ENCODE peak calls at places on chromosomes 3 and 15, in six cellular contexts. H is HCT116; X is neural progenitor cell; K is naive thymus-derived CD8-positive, alpha-beta T cell; O is activated naive CD8-positive, alpha-beta T cell treated with anti-CD3 and anti-CD28 coated beads, Interleukin-2, amount 10 ng/mL, durations not matched to agents 7 days and 5 days; W is Calu3. Z is an unnamed sample.
A peak's percentile ranks its signal among the peaks of the same experiment; 100 is the strongest.

GRCh38 chr3:84692261-84692660 is 266.5 kb upstream of the CADM2 start:
- DNase-seq in H (no peak), X (no peak), O (no peak), K (no peak), W (peak; percentile 17), Z (no peak)

GRCh38 chr3:60584250-60584649 is 667.0 kb downstream of the FHIT start:
- DNase-seq in W (no peak), H (no peak), X (no peak), K (no peak), O (no peak), Z (no peak)

GRCh38 chr3:59535791-59536221 is 486.0 kb upstream of the CFAP20DC start:
- DNase-seq in W (no peak), H (no peak), X (no peak), O (no peak), K (no peak), Z (no peak)

GRCh38 chr15:72782993-72783562 is 480 bp downstream of the ADPGK start:
- DNase-seq in K (no peak), X (no peak), W (no peak), O (no peak), H (no peak), Z (peak; percentile 64)

GRCh38 chr15:100703032-100703578 is 100.7 kb downstream of the ASB7 start:
- DNase-seq in X (no peak), O (no peak), K (no peak), W (no peak), H (no peak), Z (no peak)

GRCh38 chr3:156010829-156011228 is 109.5 kb upstream of the KCNAB1 start:
- DNase-seq in X (peak; percentile 56), K (no peak), W (peak; percentile 45), H (peak; percentile 12), O (no peak), Z (no peak)

GRCh38 chr3:8993331-8993730 is 30.1 kb upstream of the RAD18 start:
- DNase-seq in O (no peak), H (no peak), K (no peak), X (no peak), W (no peak), Z (no peak)

GRCh38 chr15:80870893-80871292 is 91.7 kb downstream of the CEMIP start:
- DNase-seq in W (no peak), H (no peak), K (no peak), O (no peak), X (no peak), Z (no peak)

GRCh38 chr3:138797508-138798038 is 37.2 kb downstream of the PIK3CB start:
- DNase-seq in O (no peak), K (no peak), X (no peak), W (no peak), H (no peak), Z (no peak)

GRCh38 chr3:153591566-153592221 is 429.7 kb downstream of the RAP2B start:
- DNase-seq in O (no peak), H (no peak), W (no peak), K (no peak), X (no peak), Z (no peak)

GRCh38 chr3:183116051-183116614 is 16.8 kb upstream of the MCCC1 start:
- DNase-seq in X (peak; percentile 97), O (peak; percentile 69), K (peak; percentile 29), H (no peak), W (peak; percentile 88), Z (no peak)

GRCh38 chr15:101502572-101503295 is 13.2 kb upstream of the PCSK6 start:
- DNase-seq in K (no peak), X (peak; percentile 57), W (no peak), H (no peak), O (no peak), Z (no peak)

GRCh38 chr3:123483146-123483545 is 34.3 kb upstream of the ADCY5 start:
- DNase-seq in O (no peak), K (no peak), W (no peak), H (no peak), X (no peak), Z (no peak)

GRCh38 chr3:123803521-123803920 is 80.6 kb downstream of the MYLK start:
- DNase-seq in H (no peak), K (no peak), O (no peak), X (no peak), W (no peak), Z (no peak)

GRCh38 chr3:196400331-196400730 is 31.9 kb downstream of the UBXN7 start:
- DNase-seq in O (no peak), H (no peak), K (no peak), W (no peak), X (no peak), Z (no peak)

GRCh38 chr3:31532587-31533168 is at the start of gene STT3B:
- DNase-seq in O (no peak), W (peak; percentile 84), K (peak; percentile 74), X (no peak), H (peak; percentile 40), Z (peak; percentile 87)

GRCh38 chr3:62246094-62246493 is 127.3 kb downstream of the FEZF2 start:
- DNase-seq in O (no peak), X (no peak), K (no peak), H (no peak), W (no peak), Z (no peak)

GRCh38 chr3:44942202-44942921 is 33.6 kb downstream of the ZDHHC3 start:
- DNase-seq in O (no peak), K (no peak), X (no peak), H (peak; percentile 7), W (no peak), Z (no peak)

GRCh38 chr3:38554127-38554827 is 58.1 kb downstream of the EXOG start:
- DNase-seq in K (no peak), W (no peak), H (no peak), O (no peak), X (no peak), Z (no peak)

GRCh38 chr15:31330836-31331235 is 4.2 kb downstream of the KLF13 start:
- DNase-seq in X (no peak), K (no peak), W (no peak), H (no peak), O (no peak), Z (no peak)

GRCh38 chr3:58116161-58116955 is 94.4 kb downstream of the DNASE1L3 start:
- DNase-seq in H (no peak), X (no peak), O (peak; percentile 49), K (peak; percentile 40), W (peak; percentile 2), Z (no peak)

GRCh38 chr3:23256741-23257435 is 53.8 kb downstream of the UBE2E2 start:
- DNase-seq in O (no peak), H (no peak), W (no peak), X (no peak), K (no peak), Z (no peak)

GRCh38 chr3:129623447-129624118 is 17.1 kb upstream of the PLXND1 start:
- DNase-seq in W (no peak), O (no peak), X (no peak), K (no peak), H (no peak), Z (peak; percentile 89)

GRCh38 chr3:109195812-109196211 is 59.3 kb downstream of the C3orf85 start:
- DNase-seq in O (no peak), H (peak; percentile 6), W (no peak), K (no peak), X (no peak), Z (no peak)

GRCh38 chr15:66078196-66078928 is 175.2 kb downstream of the MEGF11 start:
- DNase-seq in H (no peak), O (no peak), W (no peak), X (no peak), K (no peak), Z (no peak)

GRCh38 chr15:81480645-81481053 is 106.6 kb upstream of the TMC3 start:
- DNase-seq in H (peak; percentile 24), W (peak; percentile 70), O (peak; percentile 35), X (peak; percentile 77), K (no peak), Z (no peak)

GRCh38 chr3:132817646-132818177 is 95.5 kb upstream of the NPHP3 start:
- DNase-seq in H (no peak), O (no peak), W (no peak), X (no peak), K (no peak), Z (no peak)

GRCh38 chr3:9951126-9951525 is 1.1 kb downstream of the PRRT3 start:
- DNase-seq in X (no peak), K (no peak), O (no peak), H (no peak), W (no peak), Z (no peak)

GRCh38 chr3:134294302-134294925 is 43.8 kb upstream of the RYK start:
- DNase-seq in X (no peak), O (peak; percentile 45), H (no peak), K (no peak), W (no peak), Z (no peak)

GRCh38 chr3:94004301-94004910 is 24.0 kb downstream of the STX19 start:
- DNase-seq in K (no peak), W (no peak), H (peak; percentile 37), O (no peak), X (peak; percentile 30), Z (no peak)

GRCh38 chr3:50334339-50335075 is 6.1 kb downstream of the RASSF1 start:
- DNase-seq in H (no peak), K (no peak), X (no peak), W (no peak), O (no peak), Z (no peak)

GRCh38 chr15:26864664-26865191 is 2.1 kb upstream of the GABRA5 start:
- DNase-seq in H (no peak), O (no peak), W (no peak), X (peak; percentile 76), K (no peak), Z (peak; percentile 44)

GRCh38 chr3:150911780-150912179 is 6.5 kb upstream of the MINDY4B start:
- DNase-seq in K (no peak), H (no peak), X (no peak), W (no peak), O (no peak), Z (no peak)

GRCh38 chr15:81977464-81977863 is 68.4 kb downstream of the MEX3B start:
- DNase-seq in H (no peak), K (no peak), W (no peak), X (no peak), O (no peak), Z (no peak)

GRCh38 chr3:35617370-35617769 is 22.0 kb upstream of the ARPP21 start:
- DNase-seq in H (no peak), W (no peak), O (no peak), X (no peak), K (no peak), Z (no peak)

GRCh38 chr15:70524470-70524869 is 238.9 kb downstream of the UACA start:
- DNase-seq in W (no peak), X (no peak), O (no peak), H (no peak), K (no peak), Z (no peak)

Z was measured in left cardiac atrium.